ENCODE peak calls at places on chromosomes 11 and 22, in six cellular contexts. P, D, V, S, Q and A are unnamed samples.

GRCh38 chr22:30649430-30650007 is 13.9 kb downstream of the SLC35E4 start:
- DNase-seq in P (peak; percentile 68), Q (no peak), S (peak; percentile 89), D (no peak), V (no peak), A (no peak)

GRCh38 chr22:42375982-42376381 is 56.2 kb downstream of the NFAM1 start:
- DNase-seq in Q (no peak), P (no peak), S (no peak), V (no peak), D (no peak), A (no peak)

GRCh38 chr11:122751298-122752070 is 86.8 kb upstream of the CRTAM start:
- DNase-seq in D (no peak), S (no peak), Q (no peak), P (no peak), V (no peak), A (no peak)

GRCh38 chr11:98300777-98301176 is 720.0 kb upstream of the CNTN5 start:
- DNase-seq in S (no peak), V (no peak), Q (no peak), D (no peak), P (no peak), A (no peak)

GRCh38 chr11:14499178-14499559 is 442 bp downstream of the COPB1 start:
- DNase-seq in V (no peak), P (no peak), D (no peak), S (peak; percentile 71), Q (no peak), A (no peak)

GRCh38 chr11:70541176-70541575 is 142.8 kb downstream of the CTTN start:
- DNase-seq in D (no peak), Q (no peak), V (no peak), P (no peak), S (peak; percentile 10), A (peak; percentile 53)

GRCh38 chr11:66545701-66546367 is at the start of gene ZDHHC24:
- DNase-seq in P (peak; percentile 99), S (peak; percentile 97), Q (peak; percentile 93), D (peak; percentile 99), V (peak; percentile 93), A (peak; percentile 99)

GRCh38 chr11:111269146-111269868 is 23.8 kb downstream of the POU2AF2 start:
- DNase-seq in V (no peak), S (no peak), Q (no peak), P (no peak), D (no peak), A (no peak)

GRCh38 chr11:46537121-46537520 is 56.7 kb downstream of the AMBRA1 start:
- DNase-seq in D (no peak), P (no peak), V (no peak), Q (no peak), S (no peak), A (no peak)

GRCh38 chr22:38963872-38964271 is 6.5 kb downstream of the APOBEC3A start:
- DNase-seq in D (no peak), S (peak; percentile 91), Q (no peak), P (no peak), V (no peak), A (no peak)

GRCh38 chr11:125224391-125225015 is 60.0 kb downstream of the PKNOX2 start:
- DNase-seq in S (no peak), P (no peak), V (no peak), D (no peak), Q (no peak), A (no peak)

GRCh38 chr11:35632301-35632700 is 14.0 kb downstream of the FJX1 start:
- DNase-seq in V (no peak), Q (no peak), P (no peak), D (no peak), S (no peak), A (no peak)

GRCh38 chr11:74570266-74571061 is 21.9 kb upstream of the POLD3 start:
- DNase-seq in S (no peak), D (no peak), P (no peak), V (peak; percentile 17), Q (no peak), A (no peak)

GRCh38 chr11:61406067-61406466 is 13.7 kb downstream of the TMEM216 start:
- DNase-seq in S (no peak), D (no peak), Q (no peak), P (no peak), V (no peak), A (no peak)

GRCh38 chr11:98107736-98108135 is 913.0 kb upstream of the CNTN5 start:
- DNase-seq in V (peak; percentile 92), Q (no peak), P (no peak), S (no peak), D (no peak), A (no peak)

GRCh38 chr22:23197836-23198235 is 17.5 kb downstream of the BCR start:
- DNase-seq in D (no peak), V (no peak), S (no peak), P (no peak), Q (no peak), A (no peak)

GRCh38 chr22:19815823-19816290 is 38.8 kb downstream of the GNB1L start:
- DNase-seq in D (peak; percentile 39), Q (no peak), P (no peak), V (no peak), S (peak; percentile 21), A (no peak)

GRCh38 chr22:32473388-32473952 is 1.1 kb upstream of the FBXO7 start:
- DNase-seq in Q (no peak), V (peak; percentile 59), D (no peak), P (no peak), S (no peak), A (no peak)

GRCh38 chr22:50280022-50280707 is 10.0 kb upstream of the MAPK11 start:
- DNase-seq in Q (no peak), S (no peak), D (no peak), P (no peak), V (no peak), A (no peak)